ENCODE peak calls at places on chromosomes 12 and 14, in seven cellular contexts. One of them, this sample, is unnamed.

GRCh38 chr12:131753757-131754156 is 42.9 kb downstream of the SFSWAP start:
- DNase-seq in GM23338: no peak
- DNase-seq in HepG2: no peak
- DNase-seq in A549: no peak
- DNase-seq in Panc1: no peak
- DNase-seq in SK-N-SH: no peak
- DNase-seq in HCT116: no peak
- DNase-seq in this sample: no peak

GRCh38 chr14:40691066-40691465 is 915.6 kb upstream of the LRFN5 start:
- DNase-seq in HepG2: no peak
- DNase-seq in A549: no peak
- DNase-seq in Panc1: no peak
- DNase-seq in HCT116: no peak
- DNase-seq in GM23338: no peak
- DNase-seq in SK-N-SH: no peak
- DNase-seq in this sample: no peak

GRCh38 chr14:106691601-106692291 is 1165.4 kb downstream of the TMEM121 start:
- DNase-seq in HCT116: no peak
- DNase-seq in A549: no peak
- DNase-seq in HepG2: peak
- DNase-seq in Panc1: peak
- DNase-seq in SK-N-SH: peak
- DNase-seq in GM23338: peak
- DNase-seq in this sample: peak

GRCh38 chr14:32724864-32725550 is 213.7 kb upstream of the NPAS3 start:
- DNase-seq in HCT116: no peak
- DNase-seq in SK-N-SH: no peak
- DNase-seq in A549: no peak
- DNase-seq in Panc1: no peak
- DNase-seq in HepG2: no peak
- DNase-seq in GM23338: peak
- DNase-seq in this sample: no peak

GRCh38 chr12:132708150-132708549 is 2.5 kb upstream of the PGAM5 start:
- DNase-seq in SK-N-SH: no peak
- DNase-seq in A549: no peak
- DNase-seq in HepG2: no peak
- DNase-seq in HCT116: no peak
- DNase-seq in GM23338: no peak
- DNase-seq in Panc1: no peak
- DNase-seq in this sample: no peak

GRCh38 chr12:31970199-31970598 is 11.0 kb downstream of the RESF1 start:
- DNase-seq in Panc1: no peak
- DNase-seq in A549: peak
- DNase-seq in HCT116: no peak
- DNase-seq in SK-N-SH: no peak
- DNase-seq in HepG2: peak
- DNase-seq in GM23338: no peak
- DNase-seq in this sample: no peak

GRCh38 chr12:47238665-47239064 is 158.9 kb upstream of the AMIGO2 start:
- DNase-seq in Panc1: no peak
- DNase-seq in A549: no peak
- DNase-seq in GM23338: no peak
- DNase-seq in SK-N-SH: no peak
- DNase-seq in HCT116: no peak
- DNase-seq in HepG2: no peak
- DNase-seq in this sample: no peak

GRCh38 chr12:130668286-130669204 is 47.6 kb downstream of the RIMBP2 start:
- DNase-seq in Panc1: no peak
- DNase-seq in GM23338: no peak
- DNase-seq in A549: no peak
- DNase-seq in HepG2: no peak
- DNase-seq in HCT116: no peak
- DNase-seq in SK-N-SH: no peak
- DNase-seq in this sample: no peak

GRCh38 chr14:103541944-103542544 is 13.0 kb downstream of the TRMT61A start:
- DNase-seq in SK-N-SH: no peak
- DNase-seq in HepG2: no peak
- DNase-seq in Panc1: no peak
- DNase-seq in A549: no peak
- DNase-seq in HCT116: no peak
- DNase-seq in GM23338: no peak
- DNase-seq in this sample: no peak

GRCh38 chr12:25833657-25834056 is 124.8 kb upstream of the RASSF8 start:
- DNase-seq in A549: no peak
- DNase-seq in Panc1: no peak
- DNase-seq in HCT116: no peak
- DNase-seq in GM23338: no peak
- DNase-seq in HepG2: no peak
- DNase-seq in SK-N-SH: no peak
- DNase-seq in this sample: no peak

GRCh38 chr12:106978035-106978800 is 8.7 kb downstream of the MTERF2 start:
- DNase-seq in GM23338: no peak
- DNase-seq in Panc1: no peak
- DNase-seq in A549: no peak
- DNase-seq in SK-N-SH: peak
- DNase-seq in HepG2: peak
- DNase-seq in HCT116: no peak
- DNase-seq in this sample: no peak

GRCh38 chr14:52013984-52014600 is 24.7 kb downstream of the RTRAF start:
- DNase-seq in HCT116: no peak
- DNase-seq in SK-N-SH: peak
- DNase-seq in GM23338: peak
- DNase-seq in Panc1: no peak
- DNase-seq in A549: peak
- DNase-seq in HepG2: no peak
- DNase-seq in this sample: no peak

GRCh38 chr12:132582058-132582420 is 28.3 kb downstream of the LRCOL1 start:
- DNase-seq in Panc1: no peak
- DNase-seq in A549: no peak
- DNase-seq in SK-N-SH: no peak
- DNase-seq in GM23338: peak
- DNase-seq in HepG2: no peak
- DNase-seq in HCT116: no peak
- DNase-seq in this sample: no peak

GRCh38 chr14:58662028-58662427 is 24.3 kb downstream of the DACT1 start:
- DNase-seq in HepG2: no peak
- DNase-seq in Panc1: no peak
- DNase-seq in A549: no peak
- DNase-seq in GM23338: no peak
- DNase-seq in HCT116: no peak
- DNase-seq in SK-N-SH: no peak
- DNase-seq in this sample: no peak

GRCh38 chr12:46219892-46220655 is 48.8 kb downstream of the SLC38A1 start:
- DNase-seq in HepG2: peak
- DNase-seq in Panc1: no peak
- DNase-seq in SK-N-SH: no peak
- DNase-seq in GM23338: no peak
- DNase-seq in A549: no peak
- DNase-seq in HCT116: peak
- DNase-seq in this sample: peak

GRCh38 chr14:66009104-66009503 is 477.1 kb upstream of the CCDC196 start:
- DNase-seq in HCT116: peak
- DNase-seq in A549: peak
- DNase-seq in SK-N-SH: no peak
- DNase-seq in HepG2: no peak
- DNase-seq in Panc1: no peak
- DNase-seq in GM23338: peak
- DNase-seq in this sample: no peak

GRCh38 chr12:63904653-63905052 is 60.2 kb downstream of the SRGAP1 start:
- DNase-seq in HCT116: no peak
- DNase-seq in Panc1: no peak
- DNase-seq in A549: no peak
- DNase-seq in HepG2: no peak
- DNase-seq in SK-N-SH: no peak
- DNase-seq in GM23338: no peak
- DNase-seq in this sample: no peak
- H3K27ac ChIP-seq in HCT116: no peak
- H3K27ac ChIP-seq in Panc1: peak
- H3K27ac ChIP-seq in A549: peak
- H3K27ac ChIP-seq in HepG2: no peak
- H3K27ac ChIP-seq in SK-N-SH: no peak
- H3K27ac ChIP-seq in GM23338: no peak
- H3K27ac ChIP-seq in this sample: no peak

GRCh38 chr12:81520064-81520945 is 238.8 kb downstream of the PPFIA2 start:
- DNase-seq in A549: no peak
- DNase-seq in SK-N-SH: no peak
- DNase-seq in HepG2: peak
- DNase-seq in Panc1: no peak
- DNase-seq in GM23338: no peak
- DNase-seq in HCT116: no peak
- DNase-seq in this sample: no peak
- H3K4me3 ChIP-seq in A549: peak
- H3K4me3 ChIP-seq in SK-N-SH: peak
- H3K4me3 ChIP-seq in HepG2: peak
- H3K4me3 ChIP-seq in Panc1: peak
- H3K4me3 ChIP-seq in GM23338: no peak
- H3K4me3 ChIP-seq in HCT116: no peak
- H3K4me3 ChIP-seq in this sample: peak

DNA sequence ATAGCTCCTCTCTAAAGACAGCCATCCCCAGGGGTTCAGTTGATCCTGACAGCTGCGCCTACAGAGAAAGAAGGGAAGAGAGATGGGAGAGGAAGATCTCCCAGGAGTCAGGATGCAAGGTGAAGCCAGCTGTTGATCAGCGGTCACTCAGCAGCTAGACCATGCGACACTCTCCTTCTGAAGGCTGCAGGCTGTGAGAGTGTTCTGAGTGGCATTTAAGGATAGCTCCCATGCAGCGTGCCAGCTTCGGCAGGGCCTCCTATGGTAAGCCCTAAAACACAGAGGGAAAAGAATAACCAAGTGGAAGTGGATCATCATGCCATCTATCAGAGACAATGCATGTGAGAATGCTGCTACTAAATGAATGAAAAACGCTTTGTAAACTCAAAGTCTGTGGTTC is 197.9 kb upstream of the NUDT4 start:
- DNase-seq in HCT116: no peak
- DNase-seq in HepG2: no peak
- DNase-seq in Panc1: no peak
- DNase-seq in A549: no peak
- DNase-seq in GM23338: no peak
- DNase-seq in SK-N-SH: no peak
- DNase-seq in this sample: no peak
- TF ChIP-seq REST in HCT116: no peak
- TF ChIP-seq REST in HepG2: no peak
- TF ChIP-seq REST in Panc1: no peak
- TF ChIP-seq REST in A549: no peak
- TF ChIP-seq REST in GM23338: no peak
- TF ChIP-seq REST in SK-N-SH: no peak
- TF ChIP-seq REST in this sample: no peak

DNA sequence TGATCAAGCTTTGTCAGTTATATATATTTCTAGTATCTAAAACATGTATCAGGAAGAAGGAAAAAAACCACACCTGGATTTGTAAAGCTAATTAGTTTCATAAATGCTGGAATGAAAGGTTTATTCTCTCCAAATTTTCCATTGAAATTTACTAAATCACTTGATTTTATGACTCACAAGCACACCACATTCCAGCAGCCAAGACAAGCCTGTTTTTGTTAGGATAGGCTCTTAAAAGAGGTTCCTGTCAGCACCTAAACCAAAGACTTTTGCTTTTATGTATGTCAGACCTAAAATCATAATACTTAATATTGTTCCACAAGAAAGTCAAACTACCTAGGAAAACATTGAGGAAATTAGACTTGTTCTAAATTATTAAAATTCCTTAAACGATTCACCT is 85.3 kb upstream of the PAWR start:
- DNase-seq in SK-N-SH: no peak
- DNase-seq in A549: no peak
- DNase-seq in GM23338: no peak
- DNase-seq in HCT116: no peak
- DNase-seq in Panc1: no peak
- DNase-seq in HepG2: peak
- DNase-seq in this sample: no peak
- H3K27ac ChIP-seq in SK-N-SH: no peak
- H3K27ac ChIP-seq in A549: no peak
- H3K27ac ChIP-seq in GM23338: no peak
- H3K27ac ChIP-seq in HCT116: no peak
- H3K27ac ChIP-seq in Panc1: no peak
- H3K27ac ChIP-seq in HepG2: no peak
- H3K27ac ChIP-seq in this sample: no peak

DNA sequence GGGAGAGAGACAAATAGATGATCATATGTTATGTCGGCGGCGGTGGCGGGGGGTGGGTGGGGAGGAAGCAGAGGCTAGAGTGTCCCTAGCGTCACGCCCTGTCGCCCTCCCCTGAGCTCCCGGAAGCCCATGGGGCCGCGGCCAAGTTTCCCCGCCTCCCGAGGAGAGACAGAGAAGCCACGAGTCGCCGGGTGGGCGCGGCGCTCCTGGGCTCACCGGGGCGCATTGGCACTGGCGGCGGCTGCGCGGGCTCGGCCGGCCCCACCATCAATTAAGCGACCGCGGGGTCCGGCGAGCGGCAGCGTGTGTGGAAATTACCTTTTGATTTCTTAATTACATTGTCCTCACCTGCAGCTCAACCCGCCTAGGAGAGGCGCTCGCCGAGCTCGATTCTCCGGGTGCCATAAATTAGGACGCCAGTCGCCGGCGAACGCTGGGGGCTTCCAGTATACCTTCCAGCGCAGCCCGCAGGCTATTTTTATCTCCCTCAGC is 119.9 kb upstream of the LHX5 start:
- DNase-seq in Panc1: no peak
- DNase-seq in A549: peak
- DNase-seq in HCT116: no peak
- DNase-seq in SK-N-SH: peak
- DNase-seq in GM23338: peak
- DNase-seq in HepG2: no peak
- DNase-seq in this sample: peak
- H3K4me3 ChIP-seq in Panc1: peak
- H3K4me3 ChIP-seq in A549: peak
- H3K4me3 ChIP-seq in HCT116: no peak
- H3K4me3 ChIP-seq in SK-N-SH: no peak
- H3K4me3 ChIP-seq in GM23338: peak
- H3K4me3 ChIP-seq in HepG2: no peak
- H3K4me3 ChIP-seq in this sample: peak

GRCh38 chr12:80716711-80717469 is at the start of gene MYF5:
- DNase-seq in HepG2: no peak
- DNase-seq in GM23338: peak
- DNase-seq in A549: no peak
- DNase-seq in Panc1: no peak
- DNase-seq in HCT116: no peak
- DNase-seq in SK-N-SH: no peak
- DNase-seq in this sample: no peak
- TF ChIP-seq REST in HepG2: no peak
- TF ChIP-seq REST in GM23338: no peak
- TF ChIP-seq REST in A549: no peak
- TF ChIP-seq REST in Panc1: no peak
- TF ChIP-seq REST in HCT116: no peak
- TF ChIP-seq REST in SK-N-SH: no peak
- TF ChIP-seq REST in this sample: no peak

GRCh38 chr14:50040905-50041465 is 75.4 kb downstream of the VCPKMT start:
- DNase-seq in HCT116: no peak
- DNase-seq in GM23338: no peak
- DNase-seq in SK-N-SH: no peak
- DNase-seq in HepG2: no peak
- DNase-seq in Panc1: no peak
- DNase-seq in A549: no peak
- DNase-seq in this sample: no peak
- H3K27ac ChIP-seq in HCT116: peak
- H3K27ac ChIP-seq in GM23338: no peak
- H3K27ac ChIP-seq in SK-N-SH: no peak
- H3K27ac ChIP-seq in HepG2: no peak
- H3K27ac ChIP-seq in Panc1: peak
- H3K27ac ChIP-seq in A549: peak
- H3K27ac ChIP-seq in this sample: no peak